ENCODE peak calls at places on chromosomes 4 and X, in eight cellular contexts. One of them, this sample, is unnamed.

GRCh38 chrX:40145001-40145631 is 47.4 kb upstream of the BCOR start:
- DNase-seq in occipital lobe: no peak
- DNase-seq in NCI-H1417: no peak
- DNase-seq in ascending aorta: no peak
- DNase-seq in mesendoderm: peak
- DNase-seq in central memory CD4-positive, alpha-beta T cell: no peak
- DNase-seq in left cardiac atrium: no peak
- DNase-seq in activated CD4-positive, alpha-beta T cell treated with anti-CD3 and anti-CD28 coated beads, Interleukin-2, amount 10 ng/mL, durations not matched to agents 7 days and 5 days: no peak
- DNase-seq in this sample: no peak

GRCh38 chr4:55157559-55158277 is 32.3 kb upstream of the KDR start:
- DNase-seq in occipital lobe: no peak
- DNase-seq in NCI-H1417: no peak
- DNase-seq in ascending aorta: no peak
- DNase-seq in mesendoderm: no peak
- DNase-seq in central memory CD4-positive, alpha-beta T cell: no peak
- DNase-seq in left cardiac atrium: no peak
- DNase-seq in activated CD4-positive, alpha-beta T cell treated with anti-CD3 and anti-CD28 coated beads, Interleukin-2, amount 10 ng/mL, durations not matched to agents 7 days and 5 days: no peak
- DNase-seq in this sample: no peak

GRCh38 chrX:68684291-68684918 is 36.9 kb downstream of the STARD8 start:
- DNase-seq in occipital lobe: no peak
- DNase-seq in NCI-H1417: no peak
- DNase-seq in ascending aorta: peak
- DNase-seq in mesendoderm: peak
- DNase-seq in central memory CD4-positive, alpha-beta T cell: no peak
- DNase-seq in left cardiac atrium: peak
- DNase-seq in activated CD4-positive, alpha-beta T cell treated with anti-CD3 and anti-CD28 coated beads, Interleukin-2, amount 10 ng/mL, durations not matched to agents 7 days and 5 days: no peak
- DNase-seq in this sample: no peak

GRCh38 chrX:13373807-13374187 is 53.9 kb upstream of the ATXN3L start:
- DNase-seq in occipital lobe: no peak
- DNase-seq in NCI-H1417: no peak
- DNase-seq in ascending aorta: no peak
- DNase-seq in mesendoderm: no peak
- DNase-seq in central memory CD4-positive, alpha-beta T cell: no peak
- DNase-seq in left cardiac atrium: no peak
- DNase-seq in activated CD4-positive, alpha-beta T cell treated with anti-CD3 and anti-CD28 coated beads, Interleukin-2, amount 10 ng/mL, durations not matched to agents 7 days and 5 days: no peak
- DNase-seq in this sample: no peak

GRCh38 chr4:175271010-175271630 is 353.0 kb downstream of the ADAM29 start:
- DNase-seq in occipital lobe: no peak
- DNase-seq in NCI-H1417: no peak
- DNase-seq in ascending aorta: no peak
- DNase-seq in mesendoderm: no peak
- DNase-seq in central memory CD4-positive, alpha-beta T cell: no peak
- DNase-seq in left cardiac atrium: no peak
- DNase-seq in activated CD4-positive, alpha-beta T cell treated with anti-CD3 and anti-CD28 coated beads, Interleukin-2, amount 10 ng/mL, durations not matched to agents 7 days and 5 days: no peak
- DNase-seq in this sample: no peak

GRCh38 chr4:6362896-6363295 is 93.2 kb downstream of the WFS1 start:
- DNase-seq in occipital lobe: no peak
- DNase-seq in NCI-H1417: no peak
- DNase-seq in ascending aorta: no peak
- DNase-seq in mesendoderm: peak
- DNase-seq in central memory CD4-positive, alpha-beta T cell: no peak
- DNase-seq in left cardiac atrium: peak
- DNase-seq in activated CD4-positive, alpha-beta T cell treated with anti-CD3 and anti-CD28 coated beads, Interleukin-2, amount 10 ng/mL, durations not matched to agents 7 days and 5 days: peak
- DNase-seq in this sample: no peak

GRCh38 chr4:73682508-73682907 is 57.9 kb upstream of the CXCL8 start:
- DNase-seq in occipital lobe: no peak
- DNase-seq in NCI-H1417: no peak
- DNase-seq in ascending aorta: no peak
- DNase-seq in mesendoderm: no peak
- DNase-seq in central memory CD4-positive, alpha-beta T cell: no peak
- DNase-seq in left cardiac atrium: no peak
- DNase-seq in activated CD4-positive, alpha-beta T cell treated with anti-CD3 and anti-CD28 coated beads, Interleukin-2, amount 10 ng/mL, durations not matched to agents 7 days and 5 days: no peak
- DNase-seq in this sample: no peak

GRCh38 chrX:136250191-136251041 is 784 bp downstream of the MAP7D3 start:
- DNase-seq in occipital lobe: no peak
- DNase-seq in NCI-H1417: no peak
- DNase-seq in ascending aorta: no peak
- DNase-seq in mesendoderm: peak
- DNase-seq in central memory CD4-positive, alpha-beta T cell: no peak
- DNase-seq in left cardiac atrium: no peak
- DNase-seq in activated CD4-positive, alpha-beta T cell treated with anti-CD3 and anti-CD28 coated beads, Interleukin-2, amount 10 ng/mL, durations not matched to agents 7 days and 5 days: peak
- DNase-seq in this sample: no peak

GRCh38 chr4:144579411-144580020 is 66.4 kb upstream of the HHIP start:
- DNase-seq in occipital lobe: no peak
- DNase-seq in NCI-H1417: no peak
- DNase-seq in ascending aorta: no peak
- DNase-seq in mesendoderm: no peak
- DNase-seq in central memory CD4-positive, alpha-beta T cell: no peak
- DNase-seq in left cardiac atrium: no peak
- DNase-seq in activated CD4-positive, alpha-beta T cell treated with anti-CD3 and anti-CD28 coated beads, Interleukin-2, amount 10 ng/mL, durations not matched to agents 7 days and 5 days: no peak
- DNase-seq in this sample: no peak

GRCh38 chrX:68942141-68942540 is 113.3 kb downstream of the EFNB1 start:
- DNase-seq in occipital lobe: no peak
- DNase-seq in NCI-H1417: no peak
- DNase-seq in ascending aorta: peak
- DNase-seq in mesendoderm: no peak
- DNase-seq in central memory CD4-positive, alpha-beta T cell: no peak
- DNase-seq in left cardiac atrium: no peak
- DNase-seq in activated CD4-positive, alpha-beta T cell treated with anti-CD3 and anti-CD28 coated beads, Interleukin-2, amount 10 ng/mL, durations not matched to agents 7 days and 5 days: no peak
- DNase-seq in this sample: no peak

GRCh38 chr4:165635951-165636350 is 237.1 kb upstream of the TLL1 start:
- DNase-seq in occipital lobe: no peak
- DNase-seq in NCI-H1417: no peak
- DNase-seq in ascending aorta: no peak
- DNase-seq in mesendoderm: no peak
- DNase-seq in central memory CD4-positive, alpha-beta T cell: no peak
- DNase-seq in left cardiac atrium: no peak
- DNase-seq in activated CD4-positive, alpha-beta T cell treated with anti-CD3 and anti-CD28 coated beads, Interleukin-2, amount 10 ng/mL, durations not matched to agents 7 days and 5 days: no peak
- DNase-seq in this sample: no peak

GRCh38 chr4:150583287-150584197 is 1.6 kb downstream of the MAB21L2 start:
- DNase-seq in occipital lobe: peak
- DNase-seq in NCI-H1417: no peak
- DNase-seq in ascending aorta: no peak
- DNase-seq in mesendoderm: peak
- DNase-seq in central memory CD4-positive, alpha-beta T cell: no peak
- DNase-seq in left cardiac atrium: peak
- DNase-seq in activated CD4-positive, alpha-beta T cell treated with anti-CD3 and anti-CD28 coated beads, Interleukin-2, amount 10 ng/mL, durations not matched to agents 7 days and 5 days: no peak
- DNase-seq in this sample: no peak

GRCh38 chr4:22129454-22130075 is 181.0 kb upstream of the KCNIP4 start:
- DNase-seq in occipital lobe: no peak
- DNase-seq in NCI-H1417: peak
- DNase-seq in ascending aorta: no peak
- DNase-seq in mesendoderm: peak
- DNase-seq in central memory CD4-positive, alpha-beta T cell: no peak
- DNase-seq in left cardiac atrium: no peak
- DNase-seq in activated CD4-positive, alpha-beta T cell treated with anti-CD3 and anti-CD28 coated beads, Interleukin-2, amount 10 ng/mL, durations not matched to agents 7 days and 5 days: peak
- DNase-seq in this sample: no peak

GRCh38 chrX:75784689-75785491 is at the start of gene MAGEE2:
- DNase-seq in occipital lobe: peak
- DNase-seq in NCI-H1417: peak
- DNase-seq in ascending aorta: no peak
- DNase-seq in mesendoderm: no peak
- DNase-seq in central memory CD4-positive, alpha-beta T cell: no peak
- DNase-seq in left cardiac atrium: peak
- DNase-seq in activated CD4-positive, alpha-beta T cell treated with anti-CD3 and anti-CD28 coated beads, Interleukin-2, amount 10 ng/mL, durations not matched to agents 7 days and 5 days: no peak
- DNase-seq in this sample: no peak

GRCh38 chr4:157076578-157076947 is 613 bp downstream of the GLRB start:
- DNase-seq in occipital lobe: no peak
- DNase-seq in NCI-H1417: no peak
- DNase-seq in ascending aorta: no peak
- DNase-seq in mesendoderm: peak
- DNase-seq in central memory CD4-positive, alpha-beta T cell: no peak
- DNase-seq in left cardiac atrium: no peak
- DNase-seq in activated CD4-positive, alpha-beta T cell treated with anti-CD3 and anti-CD28 coated beads, Interleukin-2, amount 10 ng/mL, durations not matched to agents 7 days and 5 days: no peak
- DNase-seq in this sample: no peak

GRCh38 chr4:155796031-155796430 is 37.2 kb downstream of the GUCY1B1 start:
- DNase-seq in occipital lobe: no peak
- DNase-seq in NCI-H1417: no peak
- DNase-seq in ascending aorta: no peak
- DNase-seq in mesendoderm: peak
- DNase-seq in central memory CD4-positive, alpha-beta T cell: no peak
- DNase-seq in left cardiac atrium: no peak
- DNase-seq in activated CD4-positive, alpha-beta T cell treated with anti-CD3 and anti-CD28 coated beads, Interleukin-2, amount 10 ng/mL, durations not matched to agents 7 days and 5 days: no peak
- DNase-seq in this sample: no peak

GRCh38 chrX:72021975-72022374 is 109.7 kb downstream of the RTL5 start:
- DNase-seq in occipital lobe: no peak
- DNase-seq in NCI-H1417: no peak
- DNase-seq in ascending aorta: no peak
- DNase-seq in mesendoderm: peak
- DNase-seq in central memory CD4-positive, alpha-beta T cell: peak
- DNase-seq in left cardiac atrium: no peak
- DNase-seq in activated CD4-positive, alpha-beta T cell treated with anti-CD3 and anti-CD28 coated beads, Interleukin-2, amount 10 ng/mL, durations not matched to agents 7 days and 5 days: no peak
- DNase-seq in this sample: no peak

GRCh38 chrX:69025802-69026301 is 139.4 kb downstream of the PJA1 start:
- DNase-seq in occipital lobe: no peak
- DNase-seq in NCI-H1417: no peak
- DNase-seq in ascending aorta: no peak
- DNase-seq in mesendoderm: no peak
- DNase-seq in central memory CD4-positive, alpha-beta T cell: no peak
- DNase-seq in left cardiac atrium: no peak
- DNase-seq in activated CD4-positive, alpha-beta T cell treated with anti-CD3 and anti-CD28 coated beads, Interleukin-2, amount 10 ng/mL, durations not matched to agents 7 days and 5 days: no peak
- DNase-seq in this sample: no peak

GRCh38 chr4:150332086-150332485 is 249.9 kb upstream of the MAB21L2 start:
- DNase-seq in occipital lobe: no peak
- DNase-seq in NCI-H1417: no peak
- DNase-seq in ascending aorta: no peak
- DNase-seq in mesendoderm: no peak
- DNase-seq in central memory CD4-positive, alpha-beta T cell: no peak
- DNase-seq in left cardiac atrium: no peak
- DNase-seq in activated CD4-positive, alpha-beta T cell treated with anti-CD3 and anti-CD28 coated beads, Interleukin-2, amount 10 ng/mL, durations not matched to agents 7 days and 5 days: no peak
- DNase-seq in this sample: no peak

GRCh38 chr4:104489731-104490095 is 5.0 kb downstream of the CXXC4 start:
- DNase-seq in occipital lobe: no peak
- DNase-seq in NCI-H1417: no peak
- DNase-seq in ascending aorta: no peak
- DNase-seq in mesendoderm: no peak
- DNase-seq in central memory CD4-positive, alpha-beta T cell: no peak
- DNase-seq in left cardiac atrium: no peak
- DNase-seq in activated CD4-positive, alpha-beta T cell treated with anti-CD3 and anti-CD28 coated beads, Interleukin-2, amount 10 ng/mL, durations not matched to agents 7 days and 5 days: no peak
- DNase-seq in this sample: no peak

GRCh38 chr4:20612313-20612712 is 87.9 kb upstream of the PACRGL start:
- DNase-seq in occipital lobe: no peak
- DNase-seq in NCI-H1417: no peak
- DNase-seq in ascending aorta: no peak
- DNase-seq in mesendoderm: no peak
- DNase-seq in central memory CD4-positive, alpha-beta T cell: no peak
- DNase-seq in left cardiac atrium: no peak
- DNase-seq in activated CD4-positive, alpha-beta T cell treated with anti-CD3 and anti-CD28 coated beads, Interleukin-2, amount 10 ng/mL, durations not matched to agents 7 days and 5 days: no peak
- DNase-seq in this sample: no peak

GRCh38 chrX:119507206-119507605 is 39.0 kb downstream of the SLC25A5 start:
- DNase-seq in occipital lobe: no peak
- DNase-seq in NCI-H1417: no peak
- DNase-seq in ascending aorta: peak
- DNase-seq in mesendoderm: no peak
- DNase-seq in central memory CD4-positive, alpha-beta T cell: no peak
- DNase-seq in left cardiac atrium: no peak
- DNase-seq in activated CD4-positive, alpha-beta T cell treated with anti-CD3 and anti-CD28 coated beads, Interleukin-2, amount 10 ng/mL, durations not matched to agents 7 days and 5 days: no peak
- DNase-seq in this sample: no peak

GRCh38 chr4:32917586-32917985 is 2197.4 kb downstream of the PCDH7 start:
- DNase-seq in occipital lobe: no peak
- DNase-seq in NCI-H1417: no peak
- DNase-seq in ascending aorta: no peak
- DNase-seq in mesendoderm: no peak
- DNase-seq in central memory CD4-positive, alpha-beta T cell: no peak
- DNase-seq in left cardiac atrium: no peak
- DNase-seq in activated CD4-positive, alpha-beta T cell treated with anti-CD3 and anti-CD28 coated beads, Interleukin-2, amount 10 ng/mL, durations not matched to agents 7 days and 5 days: no peak
- DNase-seq in this sample: no peak

GRCh38 chrX:33725556-33726232 is 406.4 kb downstream of the FAM47A start:
- DNase-seq in occipital lobe: no peak
- DNase-seq in NCI-H1417: no peak
- DNase-seq in ascending aorta: no peak
- DNase-seq in mesendoderm: peak
- DNase-seq in central memory CD4-positive, alpha-beta T cell: no peak
- DNase-seq in left cardiac atrium: peak
- DNase-seq in activated CD4-positive, alpha-beta T cell treated with anti-CD3 and anti-CD28 coated beads, Interleukin-2, amount 10 ng/mL, durations not matched to agents 7 days and 5 days: no peak
- DNase-seq in this sample: no peak

GRCh38 chr4:8185280-8185679 is 13.8 kb upstream of the SH3TC1 start:
- DNase-seq in occipital lobe: no peak
- DNase-seq in NCI-H1417: no peak
- DNase-seq in ascending aorta: no peak
- DNase-seq in mesendoderm: no peak
- DNase-seq in central memory CD4-positive, alpha-beta T cell: no peak
- DNase-seq in left cardiac atrium: no peak
- DNase-seq in activated CD4-positive, alpha-beta T cell treated with anti-CD3 and anti-CD28 coated beads, Interleukin-2, amount 10 ng/mL, durations not matched to agents 7 days and 5 days: no peak
- DNase-seq in this sample: no peak

GRCh38 chr4:7664106-7664505 is 229.4 kb upstream of the PSAPL1 start:
- DNase-seq in occipital lobe: no peak
- DNase-seq in NCI-H1417: no peak
- DNase-seq in ascending aorta: no peak
- DNase-seq in mesendoderm: no peak
- DNase-seq in central memory CD4-positive, alpha-beta T cell: no peak
- DNase-seq in left cardiac atrium: no peak
- DNase-seq in activated CD4-positive, alpha-beta T cell treated with anti-CD3 and anti-CD28 coated beads, Interleukin-2, amount 10 ng/mL, durations not matched to agents 7 days and 5 days: no peak
- DNase-seq in this sample: no peak

GRCh38 chr4:499563-499962 is 553 bp downstream of the PIGG start:
- DNase-seq in occipital lobe: no peak
- DNase-seq in NCI-H1417: no peak
- DNase-seq in ascending aorta: no peak
- DNase-seq in mesendoderm: no peak
- DNase-seq in central memory CD4-positive, alpha-beta T cell: no peak
- DNase-seq in left cardiac atrium: no peak
- DNase-seq in activated CD4-positive, alpha-beta T cell treated with anti-CD3 and anti-CD28 coated beads, Interleukin-2, amount 10 ng/mL, durations not matched to agents 7 days and 5 days: no peak
- DNase-seq in this sample: no peak